ENCODE peak calls at places on chromosomes 7 and 10, in six cellular contexts. One of them, this sample, is unnamed. For H3K4me1 and H3K9me3, the result is how much of the 10 kb centered on the place peaks cover.

GRCh38 chr7:44224216-44224950 is 23.6 kb downstream of the YKT6 start:
- DNase-seq in CD8-positive, alpha-beta memory T cell: no peak
- DNase-seq in fibroblast of lung: no peak
- DNase-seq in sigmoid colon: no peak
- DNase-seq in HCT116: no peak
- DNase-seq in thoracic aorta: no peak
- DNase-seq in this sample: no peak

GRCh38 chr7:46145412-46145811 is 224.3 kb upstream of the IGFBP3 start:
- DNase-seq in fibroblast of lung: peak
- DNase-seq in CD8-positive, alpha-beta memory T cell: no peak
- DNase-seq in sigmoid colon: no peak
- DNase-seq in HCT116: no peak
- DNase-seq in thoracic aorta: no peak
- DNase-seq in this sample: no peak

GRCh38 chr7:142513221-142513955 is 235.9 kb upstream of the PRSS1 start:
- DNase-seq in sigmoid colon: no peak
- DNase-seq in HCT116: no peak
- DNase-seq in CD8-positive, alpha-beta memory T cell: no peak
- DNase-seq in thoracic aorta: no peak
- DNase-seq in fibroblast of lung: no peak
- DNase-seq in this sample: no peak

GRCh38 chr7:99733448-99733847 is 1.5 kb downstream of the CYP3A7 start:
- DNase-seq in HCT116: no peak
- DNase-seq in fibroblast of lung: no peak
- DNase-seq in thoracic aorta: no peak
- DNase-seq in CD8-positive, alpha-beta memory T cell: no peak
- DNase-seq in sigmoid colon: no peak
- DNase-seq in this sample: no peak

GRCh38 chr7:72092769-72093168 is 319.4 kb downstream of the CALN1 start:
- DNase-seq in thoracic aorta: no peak
- DNase-seq in CD8-positive, alpha-beta memory T cell: no peak
- DNase-seq in HCT116: no peak
- DNase-seq in fibroblast of lung: no peak
- DNase-seq in sigmoid colon: no peak
- DNase-seq in this sample: no peak

GRCh38 chr10:29621161-29621560 is 13.6 kb downstream of the SVIL start:
- DNase-seq in HCT116: no peak
- DNase-seq in thoracic aorta: no peak
- DNase-seq in fibroblast of lung: no peak
- DNase-seq in CD8-positive, alpha-beta memory T cell: no peak
- DNase-seq in sigmoid colon: peak
- DNase-seq in this sample: no peak

GRCh38 chr7:108254259-108254658 is 124.1 kb upstream of the LAMB4 start:
- DNase-seq in sigmoid colon: no peak
- DNase-seq in CD8-positive, alpha-beta memory T cell: no peak
- DNase-seq in fibroblast of lung: no peak
- DNase-seq in thoracic aorta: no peak
- DNase-seq in HCT116: no peak
- DNase-seq in this sample: no peak

GRCh38 chr10:46546591-46547330 is 9.7 kb downstream of the GPRIN2 start:
- DNase-seq in CD8-positive, alpha-beta memory T cell: no peak
- DNase-seq in HCT116: no peak
- DNase-seq in sigmoid colon: peak
- DNase-seq in fibroblast of lung: no peak
- DNase-seq in thoracic aorta: peak
- DNase-seq in this sample: peak

GRCh38 chr10:34916368-34916767 is 101.3 kb upstream of the PARD3 start:
- DNase-seq in thoracic aorta: no peak
- DNase-seq in CD8-positive, alpha-beta memory T cell: no peak
- DNase-seq in fibroblast of lung: peak
- DNase-seq in sigmoid colon: no peak
- DNase-seq in HCT116: no peak
- DNase-seq in this sample: no peak

GRCh38 chr7:143285454-143285756 is 647 bp downstream of the TMEM139 start:
- DNase-seq in sigmoid colon: no peak
- DNase-seq in HCT116: no peak
- DNase-seq in fibroblast of lung: no peak
- DNase-seq in thoracic aorta: no peak
- DNase-seq in CD8-positive, alpha-beta memory T cell: no peak
- DNase-seq in this sample: no peak

GRCh38 chr10:77505431-77506334 is 131.9 kb downstream of the KCNMA1 start:
- DNase-seq in thoracic aorta: no peak
- DNase-seq in CD8-positive, alpha-beta memory T cell: no peak
- DNase-seq in fibroblast of lung: peak
- DNase-seq in HCT116: peak
- DNase-seq in sigmoid colon: no peak
- DNase-seq in this sample: no peak

GRCh38 chr10:14822879-14823755 is 14.7 kb downstream of the CDNF start:
- DNase-seq in CD8-positive, alpha-beta memory T cell: peak
- DNase-seq in sigmoid colon: no peak
- DNase-seq in thoracic aorta: no peak
- DNase-seq in fibroblast of lung: peak
- DNase-seq in HCT116: peak
- DNase-seq in this sample: no peak

GRCh38 chr7:154832557-154833138 is 170.3 kb downstream of the PAXIP1 start:
- DNase-seq in fibroblast of lung: no peak
- DNase-seq in thoracic aorta: no peak
- DNase-seq in CD8-positive, alpha-beta memory T cell: no peak
- DNase-seq in HCT116: peak
- DNase-seq in sigmoid colon: no peak
- DNase-seq in this sample: no peak

GRCh38 chr10:122386514-122386913 is 12.0 kb downstream of the PLEKHA1 start:
- DNase-seq in HCT116: no peak
- DNase-seq in thoracic aorta: no peak
- DNase-seq in CD8-positive, alpha-beta memory T cell: no peak
- DNase-seq in fibroblast of lung: no peak
- DNase-seq in sigmoid colon: no peak
- DNase-seq in this sample: no peak

GRCh38 chr7:116777613-116778380 is 84.6 kb upstream of the CAPZA2 start:
- DNase-seq in CD8-positive, alpha-beta memory T cell: no peak
- DNase-seq in thoracic aorta: no peak
- DNase-seq in sigmoid colon: no peak
- DNase-seq in fibroblast of lung: peak
- DNase-seq in HCT116: no peak
- DNase-seq in this sample: no peak
- H3K4me1 ChIP-seq in CD8-positive, alpha-beta memory T cell: under half
- H3K4me1 ChIP-seq in thoracic aorta: under half
- H3K4me1 ChIP-seq in sigmoid colon: under half
- H3K4me1 ChIP-seq in fibroblast of lung: under half
- H3K4me1 ChIP-seq in HCT116: half or more
- H3K4me1 ChIP-seq in this sample: under half

GRCh38 chr7:158016171-158017087 is 571.2 kb downstream of the PTPRN2 start:
- DNase-seq in HCT116: no peak
- DNase-seq in fibroblast of lung: no peak
- DNase-seq in CD8-positive, alpha-beta memory T cell: no peak
- DNase-seq in thoracic aorta: no peak
- DNase-seq in sigmoid colon: no peak
- DNase-seq in this sample: no peak
- H3K4me3 ChIP-seq in HCT116: no peak
- H3K4me3 ChIP-seq in fibroblast of lung: no peak
- H3K4me3 ChIP-seq in CD8-positive, alpha-beta memory T cell: no peak
- H3K4me3 ChIP-seq in thoracic aorta: peak
- H3K4me3 ChIP-seq in sigmoid colon: peak
- H3K4me3 ChIP-seq in this sample: no peak

GRCh38 chr7:98167653-98168052 is 43.6 kb upstream of the BHLHA15 start:
- DNase-seq in fibroblast of lung: no peak
- DNase-seq in thoracic aorta: no peak
- DNase-seq in CD8-positive, alpha-beta memory T cell: no peak
- DNase-seq in sigmoid colon: no peak
- DNase-seq in HCT116: no peak
- DNase-seq in this sample: no peak
- H3K9me3 ChIP-seq in fibroblast of lung: under half
- H3K9me3 ChIP-seq in thoracic aorta: under half
- H3K9me3 ChIP-seq in CD8-positive, alpha-beta memory T cell: under half
- H3K9me3 ChIP-seq in sigmoid colon: under half
- H3K9me3 ChIP-seq in HCT116: under half
- H3K9me3 ChIP-seq in this sample: under half

GRCh38 chr7:47464266-47464665 is 117.6 kb downstream of the TNS3 start:
- DNase-seq in CD8-positive, alpha-beta memory T cell: no peak
- DNase-seq in fibroblast of lung: no peak
- DNase-seq in HCT116: no peak
- DNase-seq in thoracic aorta: no peak
- DNase-seq in sigmoid colon: no peak
- DNase-seq in this sample: no peak

GRCh38 chr7:47458057-47458456 is 123.9 kb downstream of the TNS3 start:
- DNase-seq in fibroblast of lung: peak
- DNase-seq in HCT116: no peak
- DNase-seq in CD8-positive, alpha-beta memory T cell: no peak
- DNase-seq in thoracic aorta: peak
- DNase-seq in sigmoid colon: no peak
- DNase-seq in this sample: no peak

GRCh38 chr7:47460251-47460989 is 121.5 kb downstream of the TNS3 start:
- DNase-seq in CD8-positive, alpha-beta memory T cell: no peak
- DNase-seq in HCT116: no peak
- DNase-seq in thoracic aorta: no peak
- DNase-seq in fibroblast of lung: no peak
- DNase-seq in sigmoid colon: no peak
- DNase-seq in this sample: no peak

GRCh38 chr7:47458486-47458885 is 123.4 kb downstream of the TNS3 start:
- DNase-seq in sigmoid colon: no peak
- DNase-seq in thoracic aorta: no peak
- DNase-seq in fibroblast of lung: no peak
- DNase-seq in CD8-positive, alpha-beta memory T cell: no peak
- DNase-seq in HCT116: no peak
- DNase-seq in this sample: no peak

GRCh38 chr7:47461161-47461560 is 120.8 kb downstream of the TNS3 start:
- DNase-seq in sigmoid colon: no peak
- DNase-seq in HCT116: no peak
- DNase-seq in thoracic aorta: no peak
- DNase-seq in CD8-positive, alpha-beta memory T cell: no peak
- DNase-seq in fibroblast of lung: no peak
- DNase-seq in this sample: no peak
- H3K4me1 ChIP-seq in sigmoid colon: under half
- H3K4me1 ChIP-seq in HCT116: under half
- H3K4me1 ChIP-seq in thoracic aorta: under half
- H3K4me1 ChIP-seq in CD8-positive, alpha-beta memory T cell: under half
- H3K4me1 ChIP-seq in fibroblast of lung: under half
- H3K4me1 ChIP-seq in this sample: under half

DNA sequence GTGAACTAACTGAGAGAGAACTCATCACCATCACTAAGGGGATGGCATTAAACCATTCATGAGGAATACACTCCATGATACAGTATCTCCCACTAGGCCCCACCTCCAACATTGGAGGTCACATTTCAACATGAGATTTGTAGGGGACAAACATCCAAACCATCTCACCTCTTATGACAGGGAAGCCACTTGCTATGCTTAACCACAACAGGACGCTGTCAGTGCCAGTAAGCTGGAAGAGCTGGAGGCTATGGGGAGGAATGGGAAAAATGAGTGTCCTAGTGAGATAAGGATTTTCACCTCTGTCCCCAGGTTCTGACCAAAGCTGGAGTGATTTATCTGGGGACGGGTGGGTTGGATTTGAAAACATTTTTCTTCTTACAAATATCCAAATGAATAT is 17.6 kb downstream of the PLCE1 start:
- DNase-seq in HCT116: no peak
- DNase-seq in sigmoid colon: no peak
- DNase-seq in fibroblast of lung: no peak
- DNase-seq in thoracic aorta: no peak
- DNase-seq in CD8-positive, alpha-beta memory T cell: no peak
- DNase-seq in this sample: no peak
- H3K4me3 ChIP-seq in HCT116: no peak
- H3K4me3 ChIP-seq in sigmoid colon: no peak
- H3K4me3 ChIP-seq in fibroblast of lung: no peak
- H3K4me3 ChIP-seq in thoracic aorta: no peak
- H3K4me3 ChIP-seq in CD8-positive, alpha-beta memory T cell: no peak
- H3K4me3 ChIP-seq in this sample: no peak

GRCh38 chr7:157864911-157865310 is 528.1 kb downstream of the DNAJB6 start:
- DNase-seq in fibroblast of lung: no peak
- DNase-seq in CD8-positive, alpha-beta memory T cell: no peak
- DNase-seq in thoracic aorta: no peak
- DNase-seq in HCT116: no peak
- DNase-seq in sigmoid colon: no peak
- DNase-seq in this sample: no peak
- H3K9me3 ChIP-seq in fibroblast of lung: under half
- H3K9me3 ChIP-seq in CD8-positive, alpha-beta memory T cell: under half
- H3K9me3 ChIP-seq in thoracic aorta: under half
- H3K9me3 ChIP-seq in HCT116: under half
- H3K9me3 ChIP-seq in sigmoid colon: under half
- H3K9me3 ChIP-seq in this sample: under half

GRCh38 chr10:74153676-74154075 is 2.7 kb downstream of the ADK start:
- DNase-seq in HCT116: no peak
- DNase-seq in fibroblast of lung: no peak
- DNase-seq in thoracic aorta: no peak
- DNase-seq in CD8-positive, alpha-beta memory T cell: no peak
- DNase-seq in sigmoid colon: no peak
- DNase-seq in this sample: no peak
- H3K4me1 ChIP-seq in HCT116: under half
- H3K4me1 ChIP-seq in fibroblast of lung: under half
- H3K4me1 ChIP-seq in thoracic aorta: under half
- H3K4me1 ChIP-seq in CD8-positive, alpha-beta memory T cell: under half
- H3K4me1 ChIP-seq in sigmoid colon: under half
- H3K4me1 ChIP-seq in this sample: under half